ENCODE peak calls at places on chromosomes 3 and 15, in four cellular contexts. H is psoas muscle, F is SIG-M5, C is AG09309. J is an unnamed sample.

GRCh38 chr3:184970186-184970585 is 158.2 kb downstream of the VPS8 start:
- DNase-seq in H (no peak), F (no peak), C (no peak), J (no peak)

GRCh38 chr15:44712108-44713005 is 1.0 kb downstream of the B2M start:
- DNase-seq in H (peak), F (peak), C (peak), J (peak)

GRCh38 chr15:33956397-33956796 is 11.9 kb upstream of the CHRM5 start:
- DNase-seq in H (no peak), F (no peak), C (no peak), J (no peak)

GRCh38 chr3:32376098-32376497 is 15.6 kb upstream of the CMTM7 start:
- DNase-seq in H (no peak), F (no peak), C (peak), J (no peak)

GRCh38 chr3:13073042-13073906 is at the start of gene IQSEC1:
- DNase-seq in H (peak), F (no peak), C (no peak), J (peak)

GRCh38 chr3:146250449-146251382 is at the start of gene PLSCR4:
- DNase-seq in H (peak), F (no peak), C (no peak), J (peak)

GRCh38 chr3:70833510-70833835 is 521.0 kb upstream of the MDFIC2 start:
- DNase-seq in H (no peak), F (no peak), C (no peak), J (no peak)

GRCh38 chr3:104614564-104614963 is 752.1 kb upstream of the ALCAM start:
- DNase-seq in H (no peak), F (no peak), C (no peak), J (no peak)

GRCh38 chr3:147130461-147130860 is 275.9 kb downstream of the ZIC4 start:
- DNase-seq in H (no peak), F (no peak), C (peak), J (no peak)

GRCh38 chr15:62850791-62851291 is 191.7 kb upstream of the TPM1 start:
- DNase-seq in H (no peak), F (no peak), C (peak), J (no peak)

GRCh38 chr15:73753250-73754130 is at the start of gene INSYN1:
- DNase-seq in H (peak), F (no peak), C (no peak), J (peak)

GRCh38 chr15:71611721-71612016 is 198.7 kb upstream of the NR2E3 start:
- DNase-seq in H (no peak), F (no peak), C (no peak), J (no peak)

GRCh38 chr15:92949604-92950249 is 49.6 kb downstream of the CHD2 start:
- DNase-seq in H (no peak), F (no peak), C (no peak), J (no peak)

GRCh38 chr15:89003865-89004725 is 84.2 kb upstream of the ABHD2 start:
- DNase-seq in H (peak), F (no peak), C (no peak), J (no peak)

GRCh38 chr15:84649706-84650105 is 4.4 kb downstream of the WDR73 start:
- DNase-seq in H (no peak), F (no peak), C (no peak), J (no peak)

GRCh38 chr3:57917611-57918010 is 90.6 kb upstream of the FLNB start:
- DNase-seq in H (no peak), F (no peak), C (no peak), J (no peak)

J was measured in body of pancreas.